ENCODE peak calls at places on chromosome 16, in eight cellular contexts. P, V, B, U, M, H, Z and Q are unnamed samples.

GRCh38 chr16:24511174-24511573 is 28.2 kb upstream of the RBBP6 start:
- DNase-seq in Z (no peak), B (no peak), M (no peak), V (no peak), U (no peak), P (peak), H (no peak), Q (no peak)

GRCh38 chr16:24754543-24754942 is 25.1 kb downstream of the TNRC6A start:
- DNase-seq in M (no peak), H (no peak), B (no peak), V (no peak), U (no peak), P (no peak), Z (no peak), Q (no peak)

GRCh38 chr16:20359997-20360396 is 7.5 kb upstream of the UMOD start:
- DNase-seq in V (no peak), B (peak), U (peak), M (no peak), P (no peak), Z (no peak), H (no peak), Q (no peak)

GRCh38 chr16:14525021-14525420 is 105.0 kb downstream of the PARN start:
- DNase-seq in H (no peak), U (no peak), B (no peak), P (no peak), M (no peak), V (no peak), Z (no peak), Q (no peak)

GRCh38 chr16:54503011-54503410 is 216.4 kb upstream of the IRX3 start:
- DNase-seq in M (peak), Z (peak), P (no peak), H (no peak), U (no peak), V (peak), B (no peak), Q (no peak)

GRCh38 chr16:14957576-14958322 is 17.1 kb upstream of the PDXDC1 start:
- DNase-seq in V (no peak), M (no peak), H (no peak), U (no peak), B (no peak), Z (peak), P (no peak), Q (no peak)

GRCh38 chr16:49012961-49013726 is 268.5 kb downstream of the CBLN1 start:
- DNase-seq in B (peak), V (no peak), H (no peak), P (no peak), Z (peak), U (no peak), M (no peak), Q (no peak)

GRCh38 chr16:22979038-22979437 is 165.1 kb downstream of the HS3ST2 start:
- DNase-seq in Z (no peak), B (no peak), P (no peak), U (no peak), H (no peak), V (no peak), M (no peak), Q (no peak)

GRCh38 chr16:8929086-8929748 is 34.5 kb downstream of the USP7 start:
- DNase-seq in U (no peak), H (no peak), Z (no peak), M (no peak), P (peak), B (no peak), V (no peak), Q (no peak)

GRCh38 chr16:17313085-17313611 is 157.6 kb downstream of the XYLT1 start:
- DNase-seq in H (peak), V (no peak), U (peak), P (no peak), B (peak), Z (no peak), M (no peak), Q (no peak)

GRCh38 chr16:85584192-85584757 is 28.8 kb upstream of the GSE1 start:
- DNase-seq in P (no peak), V (no peak), U (no peak), B (no peak), M (no peak), H (no peak), Z (no peak), Q (no peak)

GRCh38 chr16:6019490-6019991 is 921.9 kb upstream of the EEF2KMT start:
- DNase-seq in U (no peak), P (no peak), H (no peak), M (no peak), Z (no peak), V (no peak), B (no peak), Q (no peak)

DNA sequence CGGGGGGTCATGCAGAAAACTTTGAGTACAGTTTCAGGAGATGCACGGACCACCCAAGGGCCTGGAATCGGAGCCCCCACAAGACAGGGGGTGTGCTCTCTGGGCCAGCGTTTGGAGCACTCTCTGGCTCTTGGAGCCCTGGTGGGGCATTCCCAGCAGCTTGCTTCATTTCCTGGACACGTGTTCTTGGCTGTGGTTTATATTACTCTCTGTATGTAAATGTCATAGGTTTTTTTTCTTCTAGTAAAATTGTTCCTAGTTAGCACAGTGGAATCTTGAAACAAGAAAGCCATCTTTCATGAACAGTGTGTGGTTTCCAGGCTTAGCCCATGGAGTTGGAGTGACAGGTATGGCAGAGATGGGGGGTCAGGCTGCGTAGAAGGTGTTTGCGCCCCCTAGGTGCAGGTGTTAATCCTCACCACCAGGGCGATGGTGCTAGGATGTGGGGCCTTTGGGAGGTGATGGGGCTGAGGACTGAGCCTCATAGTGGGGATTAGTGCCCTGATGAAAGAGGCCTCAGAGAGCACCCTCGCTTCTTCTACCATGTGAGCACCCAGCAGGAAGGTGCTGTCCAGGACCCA is 79.8 kb downstream of the JPH3 start:
- DNase-seq in U (no peak), P (peak), H (peak), Z (no peak), B (no peak), M (peak), V (no peak), Q (no peak)
- TF ChIP-seq CTCF in U (no peak), P (peak), H (peak), Z (no peak), B (no peak), M (peak), V (no peak), Q (peak)

GRCh38 chr16:79337906-79338305 is 262.6 kb downstream of the MAF start:
- DNase-seq in H (no peak), Z (no peak), M (no peak), B (no peak), P (no peak), U (no peak), V (no peak), Q (no peak)

GRCh38 chr16:79331064-79331463 is 269.5 kb downstream of the MAF start:
- DNase-seq in U (no peak), B (no peak), Z (no peak), P (no peak), H (no peak), V (no peak), M (no peak), Q (no peak)

GRCh38 chr16:79329967-79330366 is 270.6 kb downstream of the MAF start:
- DNase-seq in U (no peak), H (no peak), V (no peak), P (no peak), M (no peak), B (no peak), Z (no peak), Q (no peak)

GRCh38 chr16:79336437-79337229 is 263.9 kb downstream of the MAF start:
- DNase-seq in M (no peak), P (no peak), U (no peak), V (no peak), H (no peak), Z (no peak), B (no peak), Q (no peak)

GRCh38 chr16:79334127-79334526 is 266.4 kb downstream of the MAF start:
- DNase-seq in Z (no peak), U (peak), B (peak), V (no peak), H (no peak), M (no peak), P (no peak), Q (no peak)
- TF ChIP-seq CTCF in Z (peak), U (peak), B (peak), V (no peak), H (no peak), M (no peak), P (peak), Q (peak)

DNA sequence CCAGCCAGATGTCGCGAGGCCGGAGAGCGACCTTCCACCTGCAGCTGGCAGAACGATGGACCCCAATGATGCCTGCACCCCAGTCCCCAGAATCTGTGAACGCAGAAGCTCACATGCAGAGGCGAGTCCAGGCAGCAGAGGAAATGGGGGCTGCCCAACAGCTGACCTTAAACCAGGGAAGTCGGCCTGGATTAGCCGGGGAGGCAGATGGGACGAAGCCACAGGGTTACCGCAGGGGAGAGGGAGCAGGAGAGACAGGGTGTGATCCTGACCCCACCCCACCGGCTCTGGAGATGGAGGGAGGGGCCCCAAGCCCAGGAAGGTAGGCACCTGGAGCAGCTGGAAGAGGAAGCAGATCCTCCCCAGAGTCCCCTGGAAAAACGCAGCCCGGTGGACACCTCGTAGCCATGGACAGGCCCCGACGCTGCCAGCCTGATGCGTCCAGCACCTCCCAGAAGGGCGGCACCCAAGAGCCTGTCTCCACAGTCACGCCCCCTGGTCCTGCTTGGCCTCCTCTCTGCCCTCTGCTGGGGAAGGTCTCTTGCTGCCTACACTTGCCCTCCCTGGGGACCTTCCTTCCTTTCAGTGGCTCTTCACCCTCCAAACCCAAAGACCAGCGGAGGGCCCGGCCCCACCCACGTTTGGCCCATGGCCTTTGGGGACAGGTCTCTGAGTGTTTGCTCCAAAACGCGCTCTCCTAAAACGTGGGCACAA is 37.3 kb downstream of the PIEZO1 start:
- DNase-seq in H (no peak), M (peak), B (peak), Z (no peak), V (no peak), P (peak), U (no peak), Q (no peak)
- TF ChIP-seq CTCF in H (peak), M (peak), B (no peak), Z (peak), V (no peak), P (peak), U (no peak), Q (peak)

GRCh38 chr16:77780378-77780837 is 8.0 kb upstream of the VAT1L start:
- DNase-seq in H (peak), Z (no peak), M (peak), B (no peak), P (no peak), U (no peak), V (no peak), Q (no peak)

GRCh38 chr16:77784441-77785356 is 3.7 kb upstream of the VAT1L start:
- DNase-seq in V (no peak), M (peak), Z (no peak), U (no peak), B (no peak), P (no peak), H (no peak), Q (no peak)

GRCh38 chr16:77781091-77781490 is 7.3 kb upstream of the VAT1L start:
- DNase-seq in P (no peak), Z (no peak), H (no peak), U (no peak), V (no peak), M (no peak), B (no peak), Q (no peak)

GRCh38 chr16:77785365-77785764 is 3.0 kb upstream of the VAT1L start:
- DNase-seq in V (no peak), H (no peak), M (no peak), P (no peak), Z (no peak), B (no peak), U (no peak), Q (no peak)

GRCh38 chr16:77782694-77783093 is 5.7 kb upstream of the VAT1L start:
- DNase-seq in M (peak), U (no peak), P (no peak), V (no peak), Z (no peak), H (no peak), B (no peak), Q (no peak)
- TF ChIP-seq CTCF in M (no peak), U (no peak), P (no peak), V (no peak), Z (peak), H (peak), B (peak), Q (peak)

DNA sequence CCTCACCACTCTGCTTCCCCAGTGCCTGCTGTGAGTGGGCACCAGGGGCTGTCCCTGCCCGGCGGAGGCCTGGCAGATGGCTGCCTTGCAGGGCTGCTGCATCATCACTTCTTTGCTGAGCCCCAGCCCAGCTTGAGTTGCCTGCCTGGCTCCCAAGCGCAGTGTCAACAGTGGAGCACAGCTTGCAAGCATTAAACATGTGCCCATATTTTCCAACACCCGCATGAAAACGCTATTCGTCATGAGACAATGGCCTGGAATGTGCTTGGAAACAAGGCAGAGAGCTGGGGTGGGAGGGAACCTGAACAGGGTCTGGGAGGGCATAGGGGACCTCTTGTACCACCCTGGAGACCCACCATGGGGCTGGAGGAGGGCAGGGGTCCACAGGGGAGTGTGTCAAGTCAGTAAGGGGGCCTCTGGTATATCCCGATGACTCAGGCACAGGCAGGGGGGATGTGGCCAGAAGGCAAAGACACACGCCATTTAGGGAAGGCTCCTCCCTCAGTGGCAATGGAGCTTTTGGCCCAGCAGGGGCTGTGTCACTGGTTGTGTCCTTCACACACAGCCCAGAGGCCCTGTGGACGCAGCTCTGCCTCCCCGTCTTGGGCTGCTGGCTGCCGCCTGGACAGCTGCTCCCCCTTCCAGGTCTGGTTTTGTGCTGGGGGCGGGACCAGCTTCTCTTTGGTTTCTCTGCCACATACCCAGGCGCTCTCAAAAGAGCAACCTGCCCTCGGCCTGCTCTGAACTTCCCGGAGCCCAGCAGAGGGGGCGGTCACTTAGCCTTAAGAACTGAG is 17.4 kb upstream of the MTSS2 start:
- DNase-seq in U (no peak), B (peak), Z (peak), H (peak), P (no peak), M (peak), V (no peak), Q (no peak)
- TF ChIP-seq CTCF in U (no peak), B (no peak), Z (peak), H (peak), P (no peak), M (peak), V (no peak), Q (no peak)

GRCh38 chr16:19210175-19210924 is 42.3 kb downstream of the SYT17 start:
- DNase-seq in P (peak), V (no peak), M (no peak), U (no peak), Z (no peak), B (no peak), H (peak), Q (peak)
- TF ChIP-seq CTCF in P (no peak), V (no peak), M (no peak), U (no peak), Z (no peak), B (no peak), H (no peak), Q (no peak)

GRCh38 chr16:62213763-62214162 is 177.5 kb upstream of the CDH8 start:
- DNase-seq in U (peak), M (no peak), Z (no peak), B (no peak), P (peak), V (no peak), H (no peak), Q (no peak)
- TF ChIP-seq CTCF in U (peak), M (no peak), Z (no peak), B (no peak), P (peak), V (no peak), H (no peak), Q (no peak)

DNA sequence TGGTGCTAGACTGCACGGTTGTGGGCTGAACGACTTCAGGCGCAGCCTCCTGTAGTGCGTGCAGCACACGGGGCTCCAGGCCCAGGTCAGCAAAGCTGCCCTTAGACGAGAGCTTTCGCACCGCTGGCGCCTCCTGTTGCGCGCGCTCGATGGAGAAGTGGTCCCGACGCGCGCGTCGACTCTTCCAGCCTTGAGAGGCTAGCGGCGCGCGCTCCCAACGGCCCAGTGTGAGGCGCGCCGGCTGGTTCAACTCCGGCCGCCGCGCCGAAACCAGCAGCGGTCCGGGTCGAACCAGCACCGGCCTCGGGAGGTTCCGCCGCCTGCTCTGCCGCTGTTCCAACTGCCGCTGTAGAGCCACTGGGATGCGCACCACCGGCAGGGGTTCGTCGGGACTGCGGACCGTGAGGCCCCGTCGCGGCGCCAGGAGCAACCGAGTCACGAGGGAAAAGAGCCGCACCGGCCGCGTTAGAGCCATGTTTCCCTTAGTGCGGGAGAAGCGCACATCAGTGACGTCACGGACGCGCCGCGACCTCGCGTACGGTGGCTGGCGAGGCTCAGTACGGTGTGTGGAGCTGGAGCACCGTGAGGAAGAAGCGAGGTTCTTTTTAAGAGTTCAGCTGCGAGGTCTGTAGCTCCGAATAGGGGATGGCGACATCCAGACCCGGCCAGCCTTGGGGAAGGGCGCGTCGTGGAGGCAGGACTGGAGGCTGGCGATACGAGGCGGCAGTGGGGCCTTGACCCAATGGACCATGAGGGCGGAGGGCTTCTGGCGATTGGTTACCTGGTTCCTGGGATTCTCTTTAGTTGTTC is at the start of the genes DDX28 and DUS2:
- DNase-seq in U (peak), Z (peak), V (peak), H (peak), M (peak), P (peak), B (peak), Q (peak)
- TF ChIP-seq CTCF in U (no peak), Z (no peak), V (no peak), H (no peak), M (no peak), P (no peak), B (no peak), Q (peak)